ENCODE peak calls at places on chromosome 18, in six cellular contexts. P, O, Y, X, U and Z are unnamed samples.

GRCh38 chr18:23998811-23999210 is 15.7 kb upstream of the TTC39C start:
- DNase-seq in P (no peak), O (no peak), Y (no peak), X (no peak), U (no peak), Z (peak)

GRCh38 chr18:9147440-9148238 is 11.1 kb downstream of the ANKRD12 start:
- DNase-seq in P (no peak), O (no peak), Y (peak), X (no peak), U (peak), Z (no peak)

GRCh38 chr18:9870431-9871023 is 15.2 kb upstream of the TXNDC2 start:
- DNase-seq in P (no peak), O (no peak), Y (no peak), X (no peak), U (no peak), Z (no peak)

GRCh38 chr18:50866765-50867164 is 12.2 kb upstream of the ME2 start:
- DNase-seq in P (no peak), O (no peak), Y (no peak), X (no peak), U (peak), Z (no peak)

GRCh38 chr18:70907673-70908072 is 618.8 kb downstream of the SOCS6 start:
- DNase-seq in P (no peak), O (no peak), Y (no peak), X (no peak), U (peak), Z (no peak)

GRCh38 chr18:41593276-41593675 is 361.8 kb upstream of the PIK3C3 start:
- DNase-seq in P (no peak), O (no peak), Y (no peak), X (no peak), U (no peak), Z (no peak)

GRCh38 chr18:49362431-49362830 is 98.0 kb downstream of the DYM start:
- DNase-seq in P (no peak), O (no peak), Y (no peak), X (no peak), U (peak), Z (no peak)

GRCh38 chr18:46920067-46920466 is 2.7 kb downstream of the KATNAL2 start:
- DNase-seq in P (no peak), O (no peak), Y (no peak), X (no peak), U (no peak), Z (no peak)

GRCh38 chr18:50737127-50737526 is 82.7 kb downstream of the MRO start:
- DNase-seq in P (no peak), O (no peak), Y (no peak), X (no peak), U (no peak), Z (no peak)

GRCh38 chr18:35999925-36000324 is 27.4 kb downstream of the RMP24 start:
- DNase-seq in P (no peak), O (no peak), Y (no peak), X (no peak), U (peak), Z (no peak)

GRCh38 chr18:58845913-58846312 is 18.8 kb upstream of the ZNF532 start:
- DNase-seq in P (no peak), O (no peak), Y (no peak), X (no peak), U (no peak), Z (no peak)

GRCh38 chr18:77983270-77983669 is 733.6 kb downstream of the GALR1 start:
- DNase-seq in P (no peak), O (no peak), Y (no peak), X (no peak), U (no peak), Z (no peak)

GRCh38 chr18:32324173-32324572 is 134.3 kb downstream of the MEP1B start:
- DNase-seq in P (no peak), O (no peak), Y (no peak), X (no peak), U (peak), Z (no peak)

GRCh38 chr18:26461405-26461804 is 86.9 kb downstream of the KCTD1 start:
- DNase-seq in P (no peak), O (no peak), Y (no peak), X (no peak), U (no peak), Z (no peak)

GRCh38 chr18:73479472-73479871 is 611.7 kb upstream of the NETO1 start:
- DNase-seq in P (peak), O (no peak), Y (no peak), X (no peak), U (peak), Z (no peak)

GRCh38 chr18:44393406-44393805 is 287.3 kb upstream of the SETBP1 start:
- DNase-seq in P (no peak), O (no peak), Y (no peak), X (no peak), U (no peak), Z (no peak)

GRCh38 chr18:33579147-33579867 is 1.3 kb downstream of the ASXL3 start:
- DNase-seq in P (no peak), O (no peak), Y (no peak), X (no peak), U (no peak), Z (no peak)

GRCh38 chr18:77068321-77068841 is 64.2 kb downstream of the MBP start:
- DNase-seq in P (no peak), O (no peak), Y (no peak), X (peak), U (peak), Z (no peak)

GRCh38 chr18:76686737-76687231 is 135.6 kb upstream of the ZNF236 start:
- DNase-seq in P (peak), O (peak), Y (peak), X (no peak), U (peak), Z (peak)

GRCh38 chr18:10570622-10571021 is 44.8 kb downstream of the NAPG start:
- DNase-seq in P (no peak), O (no peak), Y (no peak), X (no peak), U (no peak), Z (no peak)